ENCODE peak calls at places on chromosomes 2 and 18, in six cellular contexts. One of them, this sample, is unnamed.

GRCh38 chr18:51569561-51569960 is 372.1 kb upstream of the MEX3C start:
- DNase-seq in transverse colon: no peak
- DNase-seq in mammary epithelial cell: no peak
- DNase-seq in MM.1S: no peak
- DNase-seq in psoas muscle: no peak
- DNase-seq in lung: no peak
- DNase-seq in this sample: no peak

GRCh38 chr18:44195394-44196140 is 485.1 kb upstream of the SETBP1 start:
- DNase-seq in transverse colon: no peak
- DNase-seq in mammary epithelial cell: peak; percentile 43
- DNase-seq in MM.1S: no peak
- DNase-seq in psoas muscle: no peak
- DNase-seq in lung: no peak
- DNase-seq in this sample: no peak

GRCh38 chr18:10784596-10785202 is 258.9 kb downstream of the NAPG start:
- DNase-seq in transverse colon: no peak
- DNase-seq in mammary epithelial cell: no peak
- DNase-seq in MM.1S: no peak
- DNase-seq in psoas muscle: no peak
- DNase-seq in lung: no peak
- DNase-seq in this sample: no peak

GRCh38 chr2:153388246-153388645 is 90.3 kb downstream of the RPRM start:
- DNase-seq in transverse colon: no peak
- DNase-seq in mammary epithelial cell: peak; percentile 62
- DNase-seq in MM.1S: no peak
- DNase-seq in psoas muscle: no peak
- DNase-seq in lung: no peak
- DNase-seq in this sample: no peak

GRCh38 chr18:45879681-45880655 is 54.5 kb downstream of the SIGLEC15 start:
- DNase-seq in transverse colon: peak; percentile 64
- DNase-seq in mammary epithelial cell: peak; percentile 50
- DNase-seq in MM.1S: peak; percentile 53
- DNase-seq in psoas muscle: peak; percentile 79
- DNase-seq in lung: peak; percentile 59
- DNase-seq in this sample: peak; percentile 94

GRCh38 chr2:218008060-218009040 is 5.6 kb upstream of the TNS1 start:
- DNase-seq in transverse colon: no peak
- DNase-seq in mammary epithelial cell: no peak
- DNase-seq in MM.1S: no peak
- DNase-seq in psoas muscle: no peak
- DNase-seq in lung: no peak
- DNase-seq in this sample: no peak

GRCh38 chr2:109213646-109214417 is 84.8 kb downstream of the SH3RF3 start:
- DNase-seq in transverse colon: no peak
- DNase-seq in mammary epithelial cell: peak; percentile 88
- DNase-seq in MM.1S: peak; percentile 97
- DNase-seq in psoas muscle: peak; percentile 85
- DNase-seq in lung: no peak
- DNase-seq in this sample: no peak

GRCh38 chr2:179467111-179467510 is 202.5 kb upstream of the SESTD1 start:
- DNase-seq in transverse colon: no peak
- DNase-seq in mammary epithelial cell: peak; percentile 65
- DNase-seq in MM.1S: no peak
- DNase-seq in psoas muscle: no peak
- DNase-seq in lung: no peak
- DNase-seq in this sample: no peak

GRCh38 chr2:113216891-113217454 is 43.2 kb downstream of the PSD4 start:
- DNase-seq in transverse colon: no peak
- DNase-seq in mammary epithelial cell: no peak
- DNase-seq in MM.1S: no peak
- DNase-seq in psoas muscle: no peak
- DNase-seq in lung: no peak
- DNase-seq in this sample: no peak

GRCh38 chr18:37525302-37525585 is 40.4 kb downstream of the CELF4 start:
- DNase-seq in transverse colon: no peak
- DNase-seq in mammary epithelial cell: no peak
- DNase-seq in MM.1S: no peak
- DNase-seq in psoas muscle: no peak
- DNase-seq in lung: no peak
- DNase-seq in this sample: no peak

GRCh38 chr2:19478441-19478840 is 120.0 kb upstream of the OSR1 start:
- DNase-seq in transverse colon: no peak
- DNase-seq in mammary epithelial cell: peak; percentile 19
- DNase-seq in MM.1S: no peak
- DNase-seq in psoas muscle: no peak
- DNase-seq in lung: no peak
- DNase-seq in this sample: no peak

GRCh38 chr2:151120016-151120415 is 141.6 kb downstream of the RBM43 start:
- DNase-seq in transverse colon: no peak
- DNase-seq in mammary epithelial cell: no peak
- DNase-seq in MM.1S: no peak
- DNase-seq in psoas muscle: no peak
- DNase-seq in lung: no peak
- DNase-seq in this sample: no peak

GRCh38 chr2:37323770-37324535 is 680 bp downstream of the PRKD3 start:
- DNase-seq in transverse colon: peak; percentile 47
- DNase-seq in mammary epithelial cell: peak; percentile 55
- DNase-seq in MM.1S: peak; percentile 73
- DNase-seq in psoas muscle: peak; percentile 62
- DNase-seq in lung: no peak
- DNase-seq in this sample: peak; percentile 84

GRCh38 chr2:32118055-32118454 is 47.6 kb upstream of the SLC30A6 start:
- DNase-seq in transverse colon: no peak
- DNase-seq in mammary epithelial cell: no peak
- DNase-seq in MM.1S: no peak
- DNase-seq in psoas muscle: no peak
- DNase-seq in lung: no peak
- DNase-seq in this sample: no peak

GRCh38 chr18:8525692-8526091 is 83.5 kb upstream of the RAB12 start:
- DNase-seq in transverse colon: no peak
- DNase-seq in mammary epithelial cell: no peak
- DNase-seq in MM.1S: no peak
- DNase-seq in psoas muscle: no peak
- DNase-seq in lung: no peak
- DNase-seq in this sample: no peak

GRCh38 chr2:64463784-64464183 is 9.8 kb downstream of the LGALSL start:
- DNase-seq in transverse colon: no peak
- DNase-seq in mammary epithelial cell: peak; percentile 84
- DNase-seq in MM.1S: no peak
- DNase-seq in psoas muscle: no peak
- DNase-seq in lung: no peak
- DNase-seq in this sample: no peak

GRCh38 chr2:221640686-221641085 is 68.6 kb upstream of the EPHA4 start:
- DNase-seq in transverse colon: no peak
- DNase-seq in mammary epithelial cell: no peak
- DNase-seq in MM.1S: no peak
- DNase-seq in psoas muscle: no peak
- DNase-seq in lung: no peak
- DNase-seq in this sample: no peak

GRCh38 chr18:49359732-49360444 is 100.6 kb downstream of the DYM start:
- DNase-seq in transverse colon: no peak
- DNase-seq in mammary epithelial cell: peak; percentile 26
- DNase-seq in MM.1S: peak; percentile 59
- DNase-seq in psoas muscle: no peak
- DNase-seq in lung: no peak
- DNase-seq in this sample: no peak

GRCh38 chr18:78542204-78542603 is 437.4 kb upstream of the SALL3 start:
- DNase-seq in transverse colon: peak; percentile 35
- DNase-seq in mammary epithelial cell: peak; percentile 1
- DNase-seq in MM.1S: no peak
- DNase-seq in psoas muscle: no peak
- DNase-seq in lung: peak; percentile 90
- DNase-seq in this sample: no peak

GRCh38 chr18:79586436-79587297 is 92.9 kb upstream of the CTDP1 start:
- DNase-seq in transverse colon: peak; percentile 4
- DNase-seq in mammary epithelial cell: no peak
- DNase-seq in MM.1S: no peak
- DNase-seq in psoas muscle: peak; percentile 26
- DNase-seq in lung: no peak
- DNase-seq in this sample: peak; percentile 65

GRCh38 chr2:6036211-6036610 is 344.0 kb downstream of the SOX11 start:
- DNase-seq in transverse colon: no peak
- DNase-seq in mammary epithelial cell: no peak
- DNase-seq in MM.1S: no peak
- DNase-seq in psoas muscle: no peak
- DNase-seq in lung: no peak
- DNase-seq in this sample: no peak

GRCh38 chr2:30679416-30680088 is 127.7 kb downstream of the CAPN13 start:
- DNase-seq in transverse colon: no peak
- DNase-seq in mammary epithelial cell: no peak
- DNase-seq in MM.1S: no peak
- DNase-seq in psoas muscle: no peak
- DNase-seq in lung: peak; percentile 25
- DNase-seq in this sample: no peak

GRCh38 chr18:3597159-3597977 is 147.4 kb downstream of the TGIF1 start:
- DNase-seq in transverse colon: no peak
- DNase-seq in mammary epithelial cell: no peak
- DNase-seq in MM.1S: no peak
- DNase-seq in psoas muscle: no peak
- DNase-seq in lung: no peak
- DNase-seq in this sample: no peak
- H3K4me3 ChIP-seq in transverse colon: no peak overlapping the region
- H3K4me3 ChIP-seq in mammary epithelial cell: no peak overlapping the region
- H3K4me3 ChIP-seq in MM.1S: no peak overlapping the region
- H3K4me3 ChIP-seq in psoas muscle: peak overlapping the region; percentile 69
- H3K4me3 ChIP-seq in lung: no peak overlapping the region
- H3K4me3 ChIP-seq in this sample: peak overlapping the region; percentile 50

GRCh38 chr18:56076735-56077134 is 488.7 kb upstream of the TCF4 start:
- DNase-seq in transverse colon: no peak
- DNase-seq in mammary epithelial cell: no peak
- DNase-seq in MM.1S: no peak
- DNase-seq in psoas muscle: no peak
- DNase-seq in lung: no peak
- DNase-seq in this sample: no peak
- TF ChIP-seq CTCF in transverse colon: no peak
- TF ChIP-seq CTCF in mammary epithelial cell: no peak
- TF ChIP-seq CTCF in MM.1S: no peak
- TF ChIP-seq CTCF in psoas muscle: no peak
- TF ChIP-seq CTCF in lung: no peak
- TF ChIP-seq CTCF in this sample: no peak

GRCh38 chr2:70626254-70626990 is 72.8 kb upstream of the TGFA start:
- DNase-seq in transverse colon: no peak
- DNase-seq in mammary epithelial cell: no peak
- DNase-seq in MM.1S: no peak
- DNase-seq in psoas muscle: no peak
- DNase-seq in lung: no peak
- DNase-seq in this sample: no peak
- H3K27ac ChIP-seq in transverse colon: no peak overlapping the region
- H3K27ac ChIP-seq in mammary epithelial cell: no peak overlapping the region
- H3K27ac ChIP-seq in MM.1S: peak overlapping the region; percentile 20
- H3K27ac ChIP-seq in psoas muscle: no peak overlapping the region
- H3K27ac ChIP-seq in lung: no peak overlapping the region
- H3K27ac ChIP-seq in this sample: no peak overlapping the region

GRCh38 chr18:29157057-29157780 is 980.3 kb upstream of the CDH2 start:
- DNase-seq in transverse colon: no peak
- DNase-seq in mammary epithelial cell: peak; percentile 74
- DNase-seq in MM.1S: no peak
- DNase-seq in psoas muscle: no peak
- DNase-seq in lung: no peak
- DNase-seq in this sample: no peak
- H3K4me3 ChIP-seq in transverse colon: no peak overlapping the region
- H3K4me3 ChIP-seq in mammary epithelial cell: peak overlapping the region; percentile 51
- H3K4me3 ChIP-seq in MM.1S: no peak overlapping the region
- H3K4me3 ChIP-seq in psoas muscle: no peak overlapping the region
- H3K4me3 ChIP-seq in lung: no peak overlapping the region
- H3K4me3 ChIP-seq in this sample: no peak overlapping the region

DNA sequence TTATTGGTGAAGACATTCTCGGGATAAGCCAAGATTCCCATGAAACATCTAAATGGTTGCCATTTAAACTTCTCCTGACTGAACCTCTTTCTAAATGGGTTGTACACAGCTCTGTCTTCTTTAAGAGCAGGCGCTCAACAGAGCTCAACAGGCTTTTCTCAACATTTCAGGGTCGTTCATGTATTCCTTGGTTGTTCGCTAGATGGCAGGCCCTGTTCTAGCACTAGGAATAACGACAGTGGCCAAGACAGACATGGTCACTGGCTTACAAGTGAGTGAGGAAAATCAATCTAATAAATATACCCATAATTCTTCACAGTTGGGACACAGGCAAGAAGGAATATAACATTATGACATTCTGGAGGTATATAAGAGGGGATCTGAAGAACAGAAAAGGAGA is 154.5 kb downstream of the SMAD2 start:
- DNase-seq in transverse colon: no peak
- DNase-seq in mammary epithelial cell: no peak
- DNase-seq in MM.1S: no peak
- DNase-seq in psoas muscle: no peak
- DNase-seq in lung: no peak
- DNase-seq in this sample: no peak
- TF ChIP-seq CTCF in transverse colon: no peak
- TF ChIP-seq CTCF in mammary epithelial cell: no peak
- TF ChIP-seq CTCF in MM.1S: no peak
- TF ChIP-seq CTCF in psoas muscle: peak; percentile 14
- TF ChIP-seq CTCF in lung: no peak
- TF ChIP-seq CTCF in this sample: no peak

DNA sequence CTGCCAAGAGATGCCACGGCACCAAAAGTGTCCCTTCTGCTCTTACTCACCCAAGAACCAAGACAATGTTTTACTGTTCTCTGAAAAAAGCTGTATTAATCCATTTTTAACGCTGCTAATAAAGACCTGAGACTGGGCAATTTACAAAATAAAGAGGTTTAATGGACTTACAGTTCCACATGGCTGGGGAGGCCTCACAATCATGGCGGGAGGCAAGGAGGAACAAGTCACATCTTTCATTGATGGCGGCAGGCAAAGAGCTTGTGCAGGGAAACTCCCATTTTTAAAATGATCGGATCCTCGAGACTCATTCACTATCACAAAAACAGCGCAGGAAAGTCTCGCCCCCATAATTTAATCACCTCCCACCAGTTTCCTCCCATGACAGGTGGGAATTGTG is 1.9 kb upstream of the STAT1 start:
- DNase-seq in transverse colon: no peak
- DNase-seq in mammary epithelial cell: no peak
- DNase-seq in MM.1S: no peak
- DNase-seq in psoas muscle: no peak
- DNase-seq in lung: no peak
- DNase-seq in this sample: no peak
- H3K27ac ChIP-seq in transverse colon: no peak overlapping the region
- H3K27ac ChIP-seq in mammary epithelial cell: no peak overlapping the region
- H3K27ac ChIP-seq in MM.1S: no peak overlapping the region
- H3K27ac ChIP-seq in psoas muscle: no peak overlapping the region
- H3K27ac ChIP-seq in lung: no peak overlapping the region
- H3K27ac ChIP-seq in this sample: peak overlapping the region; percentile 94

GRCh38 chr2:48006094-48006493 is 99.8 kb upstream of the FBXO11 start:
- DNase-seq in transverse colon: no peak
- DNase-seq in mammary epithelial cell: no peak
- DNase-seq in MM.1S: no peak
- DNase-seq in psoas muscle: no peak
- DNase-seq in lung: no peak
- DNase-seq in this sample: no peak

GRCh38 chr2:48009256-48009655 is 103.0 kb upstream of the FBXO11 start:
- DNase-seq in transverse colon: no peak
- DNase-seq in mammary epithelial cell: no peak
- DNase-seq in MM.1S: no peak
- DNase-seq in psoas muscle: no peak
- DNase-seq in lung: no peak
- DNase-seq in this sample: no peak

GRCh38 chr2:48007699-48008268 is 101.5 kb upstream of the FBXO11 start:
- DNase-seq in transverse colon: no peak
- DNase-seq in mammary epithelial cell: no peak
- DNase-seq in MM.1S: no peak
- DNase-seq in psoas muscle: no peak
- DNase-seq in lung: no peak
- DNase-seq in this sample: no peak
- H3K4me3 ChIP-seq in transverse colon: no peak overlapping the region
- H3K4me3 ChIP-seq in mammary epithelial cell: no peak overlapping the region
- H3K4me3 ChIP-seq in MM.1S: no peak overlapping the region
- H3K4me3 ChIP-seq in psoas muscle: no peak overlapping the region
- H3K4me3 ChIP-seq in lung: no peak overlapping the region
- H3K4me3 ChIP-seq in this sample: no peak overlapping the region